ENCODE peak calls at places on chromosomes 4 and X, in seven cellular contexts. Z is T-helper 17 cell; Q is activated CD4-positive, alpha-beta T cell treated with anti-CD3 and anti-CD28 coated beads, Interleukin-2, amount 50 U/mL, for 1 hour; J is BE2C; U is progenitor cell of endocrine pancreas; N is C1 segment of cervical spinal cord; R is renal cortical epithelial cell. A is an unnamed sample.
A peak's percentile ranks its signal among the peaks of the same experiment; 100 is the strongest.

GRCh38 chrX:137519459-137519858 is 46.5 kb upstream of the ZIC3 start:
- DNase-seq in J (no peak), R (no peak), Z (no peak), U (no peak), N (no peak), Q (no peak), A (no peak)

GRCh38 chr4:128379860-128380259 is 92.2 kb upstream of the PGRMC2 start:
- DNase-seq in U (no peak), J (peak; percentile 59), Q (no peak), N (no peak), R (peak; percentile 54), Z (no peak), A (no peak)

GRCh38 chr4:11739992-11740391 is 311.3 kb upstream of the HS3ST1 start:
- DNase-seq in N (no peak), R (peak; percentile 1), U (no peak), J (no peak), Z (no peak), Q (no peak), A (no peak)

GRCh38 chr4:101993841-101994221 is 203.3 kb downstream of the BANK1 start:
- DNase-seq in R (no peak), N (no peak), J (no peak), U (no peak), Z (no peak), Q (no peak), A (no peak)

GRCh38 chr4:77927991-77928925 is 65.6 kb downstream of the MRPL1 start:
- DNase-seq in U (no peak), Z (no peak), J (no peak), N (no peak), Q (no peak), R (peak; percentile 49), A (peak; percentile 31)

GRCh38 chr4:48368389-48368788 is 27.1 kb downstream of the SLAIN2 start:
- DNase-seq in Q (no peak), J (no peak), U (no peak), R (no peak), Z (no peak), N (no peak), A (no peak)

GRCh38 chr4:36511785-36512184 is 230.4 kb downstream of the DTHD1 start:
- DNase-seq in Q (no peak), U (no peak), N (no peak), R (no peak), Z (no peak), J (no peak), A (no peak)

GRCh38 chrX:11267311-11267910 is 25.8 kb upstream of the AMELX start:
- DNase-seq in U (no peak), Q (no peak), N (no peak), J (no peak), R (peak; percentile 83), Z (no peak), A (peak; percentile 2)

GRCh38 chrX:130625381-130625780 is 223.6 kb downstream of the RBMX2 start:
- DNase-seq in J (peak; percentile 51), N (no peak), Z (no peak), R (peak; percentile 74), Q (no peak), U (no peak), A (peak; percentile 59)

GRCh38 chrX:103919336-103919682 is 43.1 kb upstream of the TMSB15B start:
- DNase-seq in Z (no peak), N (no peak), R (peak; percentile 32), U (no peak), J (peak; percentile 10), Q (peak; percentile 3), A (no peak)

A was measured in Caki2.